ENCODE peak calls at places on chromosome 15, in four cellular contexts. One of them, this sample, is unnamed.

GRCh38 chr15:100612539-100612938 is 10.2 kb downstream of the ASB7 start:
- DNase-seq in left ventricle myocardium inferior: no peak
- DNase-seq in hepatocyte: no peak
- DNase-seq in dorsolateral prefrontal cortex: no peak
- DNase-seq in this sample: no peak

GRCh38 chr15:99090011-99090699 is 14.7 kb upstream of the SYNM start:
- DNase-seq in left ventricle myocardium inferior: no peak
- DNase-seq in hepatocyte: no peak
- DNase-seq in dorsolateral prefrontal cortex: no peak
- DNase-seq in this sample: no peak

GRCh38 chr15:57457726-57458125 is 81.4 kb downstream of the CGNL1 start:
- DNase-seq in left ventricle myocardium inferior: no peak
- DNase-seq in hepatocyte: no peak
- DNase-seq in dorsolateral prefrontal cortex: no peak
- DNase-seq in this sample: no peak

GRCh38 chr15:33565099-33565498 is 254.3 kb downstream of the RYR3 start:
- DNase-seq in left ventricle myocardium inferior: no peak
- DNase-seq in hepatocyte: peak
- DNase-seq in dorsolateral prefrontal cortex: no peak
- DNase-seq in this sample: no peak

GRCh38 chr15:78034495-78035191 is 42.9 kb downstream of the TBC1D2B start:
- DNase-seq in left ventricle myocardium inferior: no peak
- DNase-seq in hepatocyte: no peak
- DNase-seq in dorsolateral prefrontal cortex: no peak
- DNase-seq in this sample: no peak

GRCh38 chr15:32952062-32952461 is 234.3 kb downstream of the GREM1 start:
- DNase-seq in left ventricle myocardium inferior: no peak
- DNase-seq in hepatocyte: no peak
- DNase-seq in dorsolateral prefrontal cortex: no peak
- DNase-seq in this sample: no peak

GRCh38 chr15:27512281-27513001 is 541.5 kb downstream of the GABRG3 start:
- DNase-seq in left ventricle myocardium inferior: no peak
- DNase-seq in hepatocyte: no peak
- DNase-seq in dorsolateral prefrontal cortex: no peak
- DNase-seq in this sample: no peak

GRCh38 chr15:75732206-75732808 is 19.7 kb upstream of the CSPG4 start:
- DNase-seq in left ventricle myocardium inferior: no peak
- DNase-seq in hepatocyte: no peak
- DNase-seq in dorsolateral prefrontal cortex: no peak
- DNase-seq in this sample: no peak

GRCh38 chr15:49686626-49687025 is 65.8 kb downstream of the DTWD1 start:
- DNase-seq in left ventricle myocardium inferior: no peak
- DNase-seq in hepatocyte: no peak
- DNase-seq in dorsolateral prefrontal cortex: no peak
- DNase-seq in this sample: no peak

GRCh38 chr15:89714775-89715174 is 24.2 kb downstream of the WDR93 start:
- DNase-seq in left ventricle myocardium inferior: no peak
- DNase-seq in hepatocyte: no peak
- DNase-seq in dorsolateral prefrontal cortex: no peak
- DNase-seq in this sample: no peak

GRCh38 chr15:62241135-62241770 is 76.2 kb upstream of the C2CD4B start:
- DNase-seq in left ventricle myocardium inferior: no peak
- DNase-seq in hepatocyte: peak
- DNase-seq in dorsolateral prefrontal cortex: no peak
- DNase-seq in this sample: no peak

GRCh38 chr15:43859546-43859945 is 32.7 kb downstream of the WDR76 start:
- DNase-seq in left ventricle myocardium inferior: no peak
- DNase-seq in hepatocyte: no peak
- DNase-seq in dorsolateral prefrontal cortex: no peak
- DNase-seq in this sample: no peak

GRCh38 chr15:90718232-90718631 is 1.1 kb downstream of the BLM start:
- DNase-seq in left ventricle myocardium inferior: no peak
- DNase-seq in hepatocyte: no peak
- DNase-seq in dorsolateral prefrontal cortex: no peak
- DNase-seq in this sample: no peak

GRCh38 chr15:25711691-25712090 is 151.4 kb downstream of the ATP10A start:
- DNase-seq in left ventricle myocardium inferior: no peak
- DNase-seq in hepatocyte: no peak
- DNase-seq in dorsolateral prefrontal cortex: no peak
- DNase-seq in this sample: no peak

GRCh38 chr15:20341901-20342605 is 199.5 kb downstream of the GOLGA6L6 start:
- DNase-seq in left ventricle myocardium inferior: peak
- DNase-seq in hepatocyte: peak
- DNase-seq in dorsolateral prefrontal cortex: peak
- DNase-seq in this sample: no peak

GRCh38 chr15:68401496-68402431 is 30.2 kb downstream of the ITGA11 start:
- DNase-seq in left ventricle myocardium inferior: no peak
- DNase-seq in hepatocyte: no peak
- DNase-seq in dorsolateral prefrontal cortex: no peak
- DNase-seq in this sample: no peak

GRCh38 chr15:51202783-51203182 is 108.1 kb upstream of the TNFAIP8L3 start:
- DNase-seq in left ventricle myocardium inferior: no peak
- DNase-seq in hepatocyte: no peak
- DNase-seq in dorsolateral prefrontal cortex: no peak
- DNase-seq in this sample: no peak

GRCh38 chr15:45549831-45550230 is 27.3 kb upstream of the SLC30A4 start:
- DNase-seq in left ventricle myocardium inferior: no peak
- DNase-seq in hepatocyte: no peak
- DNase-seq in dorsolateral prefrontal cortex: no peak
- DNase-seq in this sample: peak

GRCh38 chr15:52102468-52102867 is 10.1 kb downstream of the BCL2L10 start:
- DNase-seq in left ventricle myocardium inferior: no peak
- DNase-seq in hepatocyte: no peak
- DNase-seq in dorsolateral prefrontal cortex: no peak
- DNase-seq in this sample: no peak

GRCh38 chr15:33022629-33023028 is 171.9 kb downstream of the FMN1 start:
- DNase-seq in left ventricle myocardium inferior: peak
- DNase-seq in hepatocyte: no peak
- DNase-seq in dorsolateral prefrontal cortex: no peak
- DNase-seq in this sample: peak

GRCh38 chr15:48472756-48473155 is 141.5 kb downstream of the DUT start:
- DNase-seq in left ventricle myocardium inferior: no peak
- DNase-seq in hepatocyte: no peak
- DNase-seq in dorsolateral prefrontal cortex: no peak
- DNase-seq in this sample: no peak

GRCh38 chr15:89399390-89400120 is 64.9 kb upstream of the POLG start:
- DNase-seq in left ventricle myocardium inferior: no peak
- DNase-seq in hepatocyte: peak
- DNase-seq in dorsolateral prefrontal cortex: no peak
- DNase-seq in this sample: no peak

GRCh38 chr15:99014803-99015676 is 7.4 kb upstream of the PGPEP1L start:
- DNase-seq in left ventricle myocardium inferior: peak
- DNase-seq in hepatocyte: peak
- DNase-seq in dorsolateral prefrontal cortex: no peak
- DNase-seq in this sample: no peak

GRCh38 chr15:28002136-28002861 is 96.8 kb downstream of the OCA2 start:
- DNase-seq in left ventricle myocardium inferior: no peak
- DNase-seq in hepatocyte: no peak
- DNase-seq in dorsolateral prefrontal cortex: no peak
- DNase-seq in this sample: no peak

DNA sequence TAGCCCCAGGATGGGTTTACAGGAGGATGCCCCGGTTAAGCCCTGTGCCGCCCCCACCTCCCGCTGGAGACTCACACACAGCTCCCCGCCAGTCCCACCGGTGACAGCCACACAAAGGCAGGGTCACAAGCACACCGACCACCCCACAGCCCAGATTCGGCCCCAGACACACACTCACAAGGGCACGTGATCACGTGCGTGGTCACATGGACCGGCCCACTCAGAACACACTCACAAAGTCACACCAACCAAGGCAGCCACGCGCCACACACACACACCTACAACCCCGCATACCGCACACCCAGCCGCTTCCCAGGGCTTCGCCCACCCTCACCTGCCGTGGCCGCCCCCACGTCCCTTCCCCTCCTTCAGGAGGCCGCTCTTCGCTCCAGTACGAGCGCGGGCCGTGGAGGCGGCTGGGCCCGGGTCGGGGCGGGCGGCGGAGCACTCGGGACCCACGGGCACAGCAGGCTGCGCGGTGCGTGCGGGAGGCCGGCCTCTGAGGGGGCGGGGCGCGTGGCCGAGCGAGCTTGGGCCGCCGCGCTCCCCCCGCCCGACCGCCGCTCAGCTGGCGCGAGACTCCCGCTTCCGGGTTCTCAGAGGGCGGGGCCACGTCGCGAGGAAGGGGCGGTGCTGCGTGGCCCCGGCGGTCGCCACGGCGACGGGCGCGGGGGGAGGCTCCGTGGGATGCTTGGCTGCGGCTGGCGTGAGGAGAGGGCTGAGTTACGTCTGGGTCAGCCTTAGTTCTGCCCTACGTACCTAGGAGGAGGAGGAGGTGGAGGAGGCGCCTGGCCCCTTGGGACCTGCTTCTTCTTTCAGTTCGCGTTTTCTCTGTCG is at the start of gene SPG21:
- DNase-seq in left ventricle myocardium inferior: peak
- DNase-seq in hepatocyte: peak
- DNase-seq in dorsolateral prefrontal cortex: peak
- DNase-seq in this sample: peak
- TF ChIP-seq CTCF in left ventricle myocardium inferior: no peak
- TF ChIP-seq CTCF in hepatocyte: no peak
- TF ChIP-seq CTCF in dorsolateral prefrontal cortex: no peak
- TF ChIP-seq CTCF in this sample: no peak

GRCh38 chr15:85622432-85622831 is 172.3 kb downstream of the KLHL25 start:
- DNase-seq in left ventricle myocardium inferior: no peak
- DNase-seq in hepatocyte: no peak
- DNase-seq in dorsolateral prefrontal cortex: no peak
- DNase-seq in this sample: no peak
- H3K4me3 ChIP-seq in left ventricle myocardium inferior: peak
- H3K4me3 ChIP-seq in hepatocyte: no peak
- H3K4me3 ChIP-seq in dorsolateral prefrontal cortex: peak
- H3K4me3 ChIP-seq in this sample: peak

GRCh38 chr15:72766025-72766424 is 17.5 kb downstream of the ADPGK start:
- DNase-seq in left ventricle myocardium inferior: no peak
- DNase-seq in hepatocyte: no peak
- DNase-seq in dorsolateral prefrontal cortex: no peak
- DNase-seq in this sample: no peak

GRCh38 chr15:72766780-72767179 is 16.8 kb downstream of the ADPGK start:
- DNase-seq in left ventricle myocardium inferior: no peak
- DNase-seq in hepatocyte: no peak
- DNase-seq in dorsolateral prefrontal cortex: no peak
- DNase-seq in this sample: no peak

GRCh38 chr15:72771329-72771725 is 12.2 kb downstream of the ADPGK start:
- DNase-seq in left ventricle myocardium inferior: no peak
- DNase-seq in hepatocyte: no peak
- DNase-seq in dorsolateral prefrontal cortex: no peak
- DNase-seq in this sample: no peak

GRCh38 chr15:72774696-72775383 is 8.7 kb downstream of the ADPGK start:
- DNase-seq in left ventricle myocardium inferior: no peak
- DNase-seq in hepatocyte: no peak
- DNase-seq in dorsolateral prefrontal cortex: no peak
- DNase-seq in this sample: no peak

DNA sequence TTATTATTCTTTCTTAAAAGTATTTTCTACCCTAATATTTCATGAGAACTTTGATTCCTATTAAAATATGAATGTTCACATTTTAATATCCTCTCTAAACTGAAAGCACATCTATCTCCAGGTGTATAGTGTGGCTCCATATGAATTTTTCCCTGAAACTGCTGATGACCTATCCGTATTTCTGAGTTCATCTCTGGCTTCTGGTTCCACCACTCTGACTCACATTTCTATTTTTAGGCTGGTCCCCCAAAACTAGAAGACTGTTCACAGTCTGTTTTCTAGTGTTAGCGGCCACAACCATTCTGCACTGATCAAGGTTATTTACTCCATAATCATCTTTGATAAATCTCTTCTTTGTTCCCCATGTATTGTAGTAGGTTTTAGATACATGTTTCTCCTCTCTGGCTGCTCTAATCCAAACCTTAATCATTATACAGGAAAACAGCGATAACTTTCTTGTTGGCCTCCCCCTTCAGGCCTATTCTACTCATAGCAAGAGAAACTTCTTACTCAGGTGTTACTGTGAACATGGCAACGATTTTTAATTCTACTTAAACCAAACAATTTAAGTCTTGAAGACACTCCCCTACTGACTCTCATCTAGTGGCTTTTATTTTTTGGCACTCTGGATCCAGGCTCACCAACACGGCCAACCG is 12.8 kb downstream of the ADPGK start:
- DNase-seq in left ventricle myocardium inferior: no peak
- DNase-seq in hepatocyte: no peak
- DNase-seq in dorsolateral prefrontal cortex: no peak
- DNase-seq in this sample: no peak
- TF ChIP-seq CTCF in left ventricle myocardium inferior: no peak
- TF ChIP-seq CTCF in hepatocyte: no peak
- TF ChIP-seq CTCF in dorsolateral prefrontal cortex: no peak
- TF ChIP-seq CTCF in this sample: no peak

DNA sequence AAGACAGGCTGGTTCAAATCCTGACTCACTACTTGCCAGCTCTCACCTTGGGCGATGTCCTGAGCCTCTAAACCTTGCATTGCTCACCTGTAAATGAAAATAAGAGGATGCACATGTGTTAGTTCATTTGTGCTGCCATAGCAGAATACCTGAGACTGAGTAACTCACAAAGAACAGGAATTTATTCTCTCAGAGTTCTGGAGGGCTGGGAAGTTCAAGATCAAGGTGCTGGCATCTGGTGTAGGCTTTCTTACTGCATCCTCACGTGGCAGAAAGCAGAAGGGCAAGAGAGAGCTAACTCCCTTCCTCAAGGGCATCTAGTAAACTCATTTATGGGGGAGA is 222.7 kb downstream of the MTHFS start:
- DNase-seq in left ventricle myocardium inferior: no peak
- DNase-seq in hepatocyte: no peak
- DNase-seq in dorsolateral prefrontal cortex: no peak
- DNase-seq in this sample: no peak
- H3K4me3 ChIP-seq in left ventricle myocardium inferior: no peak
- H3K4me3 ChIP-seq in hepatocyte: no peak
- H3K4me3 ChIP-seq in dorsolateral prefrontal cortex: no peak
- H3K4me3 ChIP-seq in this sample: no peak

GRCh38 chr15:31391687-31392671 is 65.3 kb downstream of the KLF13 start:
- DNase-seq in left ventricle myocardium inferior: peak
- DNase-seq in hepatocyte: peak
- DNase-seq in dorsolateral prefrontal cortex: peak
- DNase-seq in this sample: peak
- TF ChIP-seq CTCF in left ventricle myocardium inferior: no peak
- TF ChIP-seq CTCF in hepatocyte: no peak
- TF ChIP-seq CTCF in dorsolateral prefrontal cortex: no peak
- TF ChIP-seq CTCF in this sample: no peak

GRCh38 chr15:64379216-64379960 is 1.9 kb downstream of the PCLAF start:
- DNase-seq in left ventricle myocardium inferior: no peak
- DNase-seq in hepatocyte: no peak
- DNase-seq in dorsolateral prefrontal cortex: no peak
- DNase-seq in this sample: no peak
- H3K4me3 ChIP-seq in left ventricle myocardium inferior: no peak
- H3K4me3 ChIP-seq in hepatocyte: no peak
- H3K4me3 ChIP-seq in dorsolateral prefrontal cortex: no peak
- H3K4me3 ChIP-seq in this sample: no peak

This sample was measured in AG09309.